ENCODE peak calls at places on chromosomes 1 and 21, in seven cellular contexts. Y is iPS DF 6.9, F is omental fat pad, U is ACHN, N is epithelial cell of proximal tubule, E is AG08396, M is HEK293T. R is an unnamed sample.

GRCh38 chr1:183218981-183219621 is 33.0 kb downstream of the LAMC2 start:
- DNase-seq in M (no peak), F (no peak), Y (no peak), U (no peak), N (no peak), E (no peak), R (no peak)

GRCh38 chr1:236893626-236894545 is 98.8 kb downstream of the MTR start:
- DNase-seq in N (no peak), M (no peak), F (no peak), U (no peak), E (peak; percentile 18), Y (no peak), R (no peak)

GRCh38 chr1:61397915-61398314 is 315.6 kb downstream of the NFIA start:
- DNase-seq in E (no peak), Y (no peak), M (no peak), F (no peak), U (no peak), N (no peak), R (no peak)

GRCh38 chr1:9606948-9607347 is 18.2 kb downstream of the TMEM201 start:
- DNase-seq in N (no peak), U (no peak), E (no peak), M (no peak), Y (no peak), F (no peak), R (no peak)

GRCh38 chr21:38289697-38290096 is 32.9 kb downstream of the KCNJ15 start:
- DNase-seq in N (peak; percentile 95), U (no peak), M (no peak), Y (no peak), F (no peak), E (peak; percentile 67), R (no peak)

GRCh38 chr1:243487649-243488227 is 231.9 kb downstream of the SDCCAG8 start:
- DNase-seq in F (no peak), N (no peak), U (no peak), Y (no peak), E (no peak), M (no peak), R (no peak)

GRCh38 chr21:16250282-16250681 is 520.5 kb downstream of the USP25 start:
- DNase-seq in N (no peak), F (no peak), U (no peak), Y (no peak), E (no peak), M (no peak), R (no peak)

GRCh38 chr1:205188132-205188531 is 23.4 kb downstream of the DSTYK start:
- DNase-seq in M (no peak), E (no peak), Y (no peak), N (no peak), F (no peak), U (no peak), R (no peak)

GRCh38 chr1:237736372-237737029 is 154.2 kb downstream of the ZP4 start:
- DNase-seq in N (no peak), U (peak; percentile 30), Y (peak; percentile 11), E (no peak), F (no peak), M (peak; percentile 58), R (no peak)

GRCh38 chr21:34522284-34522683 is 10.3 kb upstream of the KCNE1 start:
- DNase-seq in F (no peak), M (no peak), N (no peak), Y (no peak), E (no peak), U (no peak), R (no peak)

GRCh38 chr21:45150630-45151265 is 76.4 kb downstream of the ADARB1 start:
- DNase-seq in N (no peak), M (no peak), E (no peak), F (no peak), Y (no peak), U (no peak), R (peak; percentile 83)

GRCh38 chr1:182625716-182626504 is 21.7 kb upstream of the RGS16 start:
- DNase-seq in U (no peak), M (no peak), Y (no peak), F (no peak), E (no peak), N (no peak), R (no peak)

GRCh38 chr1:40318970-40319621 is 2.0 kb upstream of the COL9A2 start:
- DNase-seq in Y (no peak), M (peak; percentile 3), F (no peak), N (no peak), U (no peak), E (peak; percentile 2), R (peak; percentile 83)

GRCh38 chr1:212702672-212703071 is 3.0 kb upstream of the BATF3 start:
- DNase-seq in F (no peak), E (no peak), Y (no peak), M (no peak), U (no peak), N (no peak), R (no peak)

GRCh38 chr1:179175011-179175934 is 54.2 kb downstream of the ABL2 start:
- DNase-seq in E (peak; percentile 8), F (no peak), N (no peak), M (no peak), U (no peak), Y (no peak), R (no peak)

GRCh38 chr1:192639607-192640368 is 3.8 kb downstream of the RGS13 start:
- DNase-seq in M (no peak), E (no peak), U (peak; percentile 82), F (no peak), N (peak; percentile 69), Y (no peak), R (no peak)

GRCh38 chr1:108316545-108316944 is 72.7 kb upstream of the NBPF4 start:
- DNase-seq in F (no peak), M (peak; percentile 28), U (peak; percentile 13), N (no peak), Y (no peak), E (peak; percentile 8), R (no peak)

GRCh38 chr1:38905985-38906384 is 24.6 kb upstream of the GJA9 start:
- DNase-seq in F (no peak), Y (no peak), N (no peak), E (no peak), M (no peak), U (no peak), R (no peak)

R was measured in mesenteric fat pad.